ENCODE peak calls at places on chromosomes 6 and 20, in seven cellular contexts. L is T1000, U is body of pancreas, G is NCI-H2171 treated with DMSO at 0.1 percent for 48 hours, J is aorta, W is EH, P is fibroblast of pulmonary artery. X is an unnamed sample.
A peak's percentile ranks its signal among the peaks of the same experiment; 100 is the strongest.

GRCh38 chr6:79137671-79138070 is 59.6 kb upstream of the PHIP start:
- DNase-seq in L (no peak), W (no peak), J (no peak), U (no peak), G (no peak), P (no peak), X (no peak)

GRCh38 chr6:42505377-42505702 is 53.6 kb upstream of the TRERF1 start:
- DNase-seq in J (no peak), G (no peak), P (peak; percentile 36), L (no peak), W (peak; percentile 80), U (no peak), X (no peak)

GRCh38 chr6:167826230-167827061 is at the start of gene AFDN:
- DNase-seq in J (peak; percentile 91), W (peak; percentile 56), U (peak; percentile 83), G (peak; percentile 34), L (peak; percentile 43), P (peak; percentile 51), X (no peak)

GRCh38 chr6:56647172-56647762 is 4.6 kb upstream of the DST start:
- DNase-seq in W (no peak), U (no peak), P (no peak), J (no peak), G (no peak), L (no peak), X (no peak)

GRCh38 chr20:63736893-63737689 is 627 bp downstream of the LIME1 start:
- DNase-seq in P (no peak), G (peak; percentile 70), J (peak; percentile 77), L (no peak), U (peak; percentile 41), W (no peak), X (no peak)

GRCh38 chr20:9353916-9354276 is 160.5 kb upstream of the LAMP5 start:
- DNase-seq in W (peak; percentile 50), G (no peak), J (no peak), U (no peak), P (peak; percentile 72), L (no peak), X (no peak)

GRCh38 chr6:90025418-90026089 is 131.3 kb downstream of the GJA10 start:
- DNase-seq in L (peak; percentile 25), P (peak; percentile 72), U (no peak), J (no peak), W (peak; percentile 93), G (peak; percentile 78), X (no peak)

GRCh38 chr20:48523191-48523757 is 304.5 kb downstream of the PREX1 start:
- DNase-seq in J (no peak), P (peak; percentile 86), L (no peak), G (no peak), W (peak; percentile 79), U (peak; percentile 22), X (no peak)

GRCh38 chr20:62358728-62359490 is 8.2 kb downstream of the LAMA5 start:
- DNase-seq in L (no peak), P (no peak), G (no peak), W (no peak), U (no peak), J (peak; percentile 83), X (no peak)

GRCh38 chr20:341682-342081 is 5.2 kb upstream of the NRSN2 start:
- DNase-seq in U (no peak), G (no peak), P (peak; percentile 86), J (peak; percentile 39), L (no peak), W (peak; percentile 91), X (no peak)

GRCh38 chr6:42454428-42454791 is 2.7 kb upstream of the TRERF1 start:
- DNase-seq in U (peak; percentile 35), L (no peak), P (no peak), G (no peak), W (no peak), J (peak; percentile 85), X (no peak)

GRCh38 chr6:36954262-36954931 is at the start of gene PI16:
- DNase-seq in L (no peak), J (peak; percentile 70), G (no peak), U (no peak), W (no peak), P (no peak), X (no peak)

GRCh38 chr6:1298768-1299167 is 13.1 kb upstream of the FOXQ1 start:
- DNase-seq in G (no peak), W (no peak), U (no peak), P (no peak), L (no peak), J (no peak), X (no peak)